ENCODE peak calls at places on chromosomes 7 and 10, in nine cellular contexts. E is T-helper 17 cell; M is RPMI7951; N is stimulated activated CD8-positive, alpha-beta memory T cell treated with anti-CD3 and anti-CD28 coated beads, Interleukin-15, amount 100 ng/mL, for 4 hours; W is fibroblast of gingiva; Y is SJSA1; T is hepatocyte; H is cardiac septum; X is NCI-H1105. C is an unnamed sample.
A peak's percentile ranks its signal among the peaks of the same experiment; 100 is the strongest.

GRCh38 chr10:69239816-69240434 is 19.8 kb downstream of the HKDC1 start:
- DNase-seq in H (no peak), X (no peak), Y (no peak), N (no peak), M (peak; percentile 62), E (no peak), W (peak; percentile 82), T (no peak), C (no peak)

GRCh38 chr7:47712416-47712815 is 130.5 kb upstream of the TNS3 start:
- DNase-seq in X (no peak), W (no peak), N (no peak), E (no peak), H (no peak), T (no peak), M (no peak), Y (no peak), C (no peak)

GRCh38 chr7:139650429-139651100 is 127.1 kb downstream of the CLEC2L start:
- DNase-seq in W (no peak), M (no peak), Y (no peak), N (no peak), H (peak; percentile 81), E (no peak), T (no peak), X (no peak), C (no peak)

GRCh38 chr7:24951441-24951840 is 28.5 kb downstream of the OSBPL3 start:
- DNase-seq in H (no peak), E (no peak), X (no peak), T (no peak), N (no peak), Y (no peak), W (no peak), M (no peak), C (no peak)

GRCh38 chr7:123096976-123097375 is 101.5 kb upstream of the TAS2R16 start:
- DNase-seq in W (no peak), M (no peak), X (no peak), H (no peak), N (no peak), T (no peak), E (no peak), Y (no peak), C (no peak)

GRCh38 chr7:131503639-131504038 is 52.8 kb downstream of the PODXL start:
- DNase-seq in Y (no peak), H (no peak), N (no peak), E (no peak), T (no peak), W (no peak), X (no peak), M (no peak), C (no peak)

GRCh38 chr7:66205736-66206080 is 574 bp downstream of the TPST1 start:
- DNase-seq in N (no peak), W (no peak), M (no peak), X (peak; percentile 14), T (no peak), Y (peak; percentile 41), H (no peak), E (no peak), C (no peak)

GRCh38 chr10:120480065-120480600 is 23.1 kb downstream of the PLPP4 start:
- DNase-seq in H (no peak), W (no peak), M (no peak), Y (no peak), E (no peak), X (no peak), N (no peak), T (no peak), C (no peak)

GRCh38 chr7:49245062-49245461 is 320.7 kb downstream of the CDC14C start:
- DNase-seq in M (no peak), N (no peak), Y (no peak), T (no peak), W (no peak), E (no peak), X (no peak), H (no peak), C (no peak)

C was measured in T-helper 1 cell.